ENCODE peak calls at places on chromosomes 2 and 18, in four cellular contexts. X, C, S and Y are unnamed samples.

GRCh38 chr2:235268535-235268934 is 225.3 kb upstream of the AGAP1 start:
- DNase-seq in X (no peak), S (no peak), C (no peak), Y (no peak)

GRCh38 chr2:192051533-192051932 is 143.2 kb downstream of the TMEFF2 start:
- DNase-seq in C (no peak), S (no peak), X (no peak), Y (no peak)

GRCh38 chr2:25339791-25340339 is 1.9 kb downstream of the DNMT3A start:
- DNase-seq in C (no peak), S (peak; percentile 46), X (no peak), Y (peak; percentile 57)

GRCh38 chr2:20447437-20448245 is 767 bp downstream of the RHOB start:
- DNase-seq in X (no peak), S (no peak), C (no peak), Y (peak; percentile 35)

GRCh38 chr18:62418258-62418657 is 93.1 kb downstream of the TNFRSF11A start:
- DNase-seq in X (no peak), C (no peak), S (no peak), Y (no peak)

GRCh38 chr2:161954103-161954502 is 119.9 kb downstream of the DPP4 start:
- DNase-seq in X (no peak), C (no peak), S (no peak), Y (no peak)

GRCh38 chr18:63480892-63481291 is 4.1 kb downstream of the SERPINB5 start:
- DNase-seq in X (no peak), C (no peak), S (no peak), Y (no peak)

GRCh38 chr2:239820836-239821693 is 204.1 kb downstream of the NDUFA10 start:
- DNase-seq in S (no peak), C (no peak), X (no peak), Y (no peak)

GRCh38 chr2:171531291-171531690 is 9.0 kb downstream of the CYBRD1 start:
- DNase-seq in C (no peak), X (no peak), S (no peak), Y (no peak)

GRCh38 chr2:44801676-44802408 is 139.7 kb upstream of the SIX3 start:
- DNase-seq in X (no peak), S (no peak), C (no peak), Y (peak; percentile 54)

GRCh38 chr2:188766086-188766856 is 207.9 kb upstream of the COL3A1 start:
- DNase-seq in S (no peak), C (no peak), X (no peak), Y (no peak)

GRCh38 chr2:225932741-225933413 is 533.4 kb downstream of the NYAP2 start:
- DNase-seq in S (no peak), X (no peak), C (no peak), Y (no peak)

GRCh38 chr2:78576409-78576808 is 449.1 kb upstream of the REG3G start:
- DNase-seq in S (no peak), C (no peak), X (no peak), Y (no peak)

GRCh38 chr2:7913956-7914355 is 767.9 kb upstream of the ID2 start:
- DNase-seq in X (no peak), S (no peak), C (no peak), Y (no peak)
- TF ChIP-seq CREM in X (no peak), S (no peak), C (no peak), Y (no peak)

GRCh38 chr2:233270366-233270765 is 18.9 kb downstream of the ATG16L1 start:
- DNase-seq in X (no peak), S (no peak), C (no peak), Y (no peak)

GRCh38 chr2:233271693-233272092 is 20.2 kb downstream of the ATG16L1 start:
- DNase-seq in C (no peak), X (no peak), S (no peak), Y (no peak)

GRCh38 chr2:233273120-233273519 is 21.6 kb downstream of the ATG16L1 start:
- DNase-seq in C (no peak), S (no peak), X (no peak), Y (no peak)

GRCh38 chr2:233267516-233268245 is 16.2 kb downstream of the ATG16L1 start:
- DNase-seq in S (no peak), X (no peak), C (peak; percentile 58), Y (no peak)

DNA sequence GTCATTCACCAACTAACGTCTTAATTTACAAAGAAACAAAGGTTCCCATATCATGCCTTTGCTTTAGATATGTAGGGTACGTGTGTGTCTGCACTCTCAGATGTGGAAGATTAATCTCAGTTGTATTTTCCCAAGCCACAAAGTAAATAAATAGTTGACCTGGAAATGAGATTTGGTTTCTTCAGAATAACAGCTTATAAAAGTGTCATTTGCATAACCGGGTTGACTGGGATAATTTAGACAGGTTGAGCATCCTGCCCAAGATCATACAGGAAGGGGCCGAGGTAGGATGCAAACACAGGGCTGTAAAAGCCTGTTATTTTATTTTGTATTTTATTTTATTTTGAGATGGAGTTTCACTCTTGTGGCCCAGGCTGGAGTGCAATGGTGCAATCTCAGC is 19.5 kb downstream of the ATG16L1 start:
- DNase-seq in S (no peak), X (no peak), C (no peak), Y (no peak)
- TF ChIP-seq CREM in S (no peak), X (no peak), C (no peak), Y (no peak)

GRCh38 chr2:75146903-75147332 is 52.4 kb downstream of the TACR1 start:
- DNase-seq in X (no peak), S (peak; percentile 54), C (no peak), Y (no peak)
- TF ChIP-seq CREM in X (no peak), S (no peak), C (no peak), Y (no peak)

DNA sequence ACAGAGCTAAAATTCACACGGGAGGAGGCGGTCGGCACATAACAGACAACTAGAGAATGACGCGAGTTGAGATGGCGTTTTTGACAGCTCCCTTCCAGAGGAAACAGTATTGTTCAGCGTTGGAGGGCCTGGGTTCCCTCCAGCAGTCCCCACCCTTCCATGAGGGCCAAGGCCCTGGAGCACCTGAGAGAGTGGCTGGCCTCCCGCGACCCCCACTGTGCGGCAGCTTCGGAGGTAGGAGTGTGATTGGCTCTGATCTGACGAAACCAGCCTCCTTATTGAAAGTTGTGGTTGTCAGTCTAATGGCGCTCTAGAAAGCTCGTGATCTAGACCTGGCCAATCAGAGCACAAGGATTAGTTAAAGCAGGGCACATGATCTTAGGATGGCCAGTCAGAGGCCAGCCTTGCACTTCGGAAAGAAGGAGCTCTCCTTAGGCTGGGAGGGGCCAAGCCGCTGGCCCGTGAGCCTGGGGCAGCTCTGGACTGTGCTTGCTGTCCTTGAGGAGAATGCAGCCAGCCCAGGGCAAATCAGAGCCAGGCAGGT is 104.5 kb upstream of the CELF4 start:
- DNase-seq in S (no peak), X (peak; percentile 57), C (no peak), Y (peak; percentile 19)
- TF ChIP-seq CREM in S (no peak), X (no peak), C (no peak), Y (no peak)

GRCh38 chr2:174593574-174594203 is 3.9 kb downstream of the WIPF1 start:
- DNase-seq in C (peak; percentile 90), S (no peak), X (no peak), Y (no peak)
- TF ChIP-seq CREM in C (peak; percentile 89), S (no peak), X (no peak), Y (no peak)

GRCh38 chr2:136010126-136010525 is 24.7 kb upstream of the DARS1 start:
- DNase-seq in S (no peak), X (no peak), C (no peak), Y (no peak)
- TF ChIP-seq CREM in S (no peak), X (no peak), C (no peak), Y (no peak)

GRCh38 chr2:15293262-15293937 is 267.7 kb downstream of the NBAS start:
- DNase-seq in X (no peak), S (no peak), C (no peak), Y (no peak)
- TF ChIP-seq CREM in X (no peak), S (no peak), C (no peak), Y (no peak)

GRCh38 chr2:179332903-179333302 is 68.3 kb upstream of the SESTD1 start:
- DNase-seq in C (no peak), S (peak; percentile 61), X (no peak), Y (no peak)

GRCh38 chr2:179336782-179337534 is 72.3 kb upstream of the SESTD1 start:
- DNase-seq in X (no peak), S (no peak), C (no peak), Y (no peak)

GRCh38 chr2:179331066-179331465 is 66.4 kb upstream of the SESTD1 start:
- DNase-seq in X (no peak), S (no peak), C (no peak), Y (no peak)

GRCh38 chr2:179338681-179339080 is 74.0 kb upstream of the SESTD1 start:
- DNase-seq in S (no peak), C (no peak), X (no peak), Y (no peak)

GRCh38 chr2:179335732-179336131 is 71.1 kb upstream of the SESTD1 start:
- DNase-seq in C (no peak), X (no peak), S (no peak), Y (no peak)
- TF ChIP-seq CREM in C (no peak), X (no peak), S (no peak), Y (no peak)

DNA sequence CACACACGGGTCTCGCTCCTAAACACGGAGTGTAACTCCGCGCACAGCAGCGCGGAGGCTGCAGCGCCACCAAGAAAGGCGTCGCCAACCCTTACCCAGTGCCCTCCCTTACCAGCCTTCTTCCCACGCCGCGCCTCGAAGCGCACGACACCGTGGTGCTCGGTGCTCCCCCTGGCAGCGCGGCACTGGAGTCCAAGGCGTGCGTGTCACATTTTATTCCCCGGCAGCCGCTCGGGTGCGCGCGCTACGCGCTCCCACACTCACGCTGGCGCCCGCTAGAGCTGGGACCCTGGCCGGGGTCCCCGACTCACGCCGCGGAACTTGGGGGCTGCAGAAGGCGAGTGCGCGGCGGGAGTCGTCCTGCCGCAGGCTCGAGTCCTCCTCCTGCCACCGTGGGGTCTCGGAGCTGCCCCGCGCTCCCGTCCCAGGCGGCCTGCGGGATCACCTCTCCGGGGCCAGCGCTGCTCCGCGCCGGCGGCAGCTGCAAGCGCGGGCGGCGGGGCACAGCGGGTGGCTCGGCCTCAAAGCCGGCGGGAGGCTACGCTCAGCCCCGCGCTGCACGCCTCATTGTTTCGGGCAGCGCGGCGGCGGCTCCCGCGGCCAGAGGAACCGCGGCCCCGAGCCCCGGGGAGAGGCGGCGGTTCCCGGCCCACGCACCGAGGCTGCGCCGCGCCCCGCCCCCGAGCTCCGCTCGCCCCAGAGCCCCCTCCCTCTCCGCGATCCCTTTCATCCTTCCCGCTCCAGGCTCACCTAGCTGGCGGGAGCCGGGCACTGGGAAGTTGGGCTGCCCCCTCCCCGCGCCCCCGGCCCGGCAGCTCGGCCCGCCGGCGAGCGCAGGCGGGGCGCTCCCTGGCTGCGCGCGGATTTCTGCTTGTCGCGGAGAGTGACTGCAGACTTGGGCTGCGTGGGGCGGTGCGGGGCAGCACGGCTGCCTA is at the start of gene ST6GAL2:
- DNase-seq in C (no peak), X (no peak), S (no peak), Y (peak; percentile 55)
- TF ChIP-seq CREM in C (no peak), X (no peak), S (no peak), Y (no peak)

GRCh38 chr2:88955607-88956006 is 264.1 kb downstream of the RPIA start:
- DNase-seq in C (no peak), S (no peak), X (no peak), Y (no peak)
- TF ChIP-seq CREM in C (no peak), S (no peak), X (no peak), Y (no peak)